ENCODE peak calls at places on chromosomes 7 and 10, in seven cellular contexts. Q is SK-N-SH, J is HepG2, D is HCT116, P is K562, K is GM12878, Y is H1. N is an unnamed sample.

GRCh38 chr10:2150315-2150714 is 413.0 kb upstream of the ADARB2 start:
- DNase-seq in Q (no peak), J (no peak), D (no peak), P (no peak), K (no peak), Y (no peak), N (no peak)

GRCh38 chr10:93412801-93413200 is 69.3 kb downstream of the MYOF start:
- DNase-seq in Q (no peak), J (no peak), D (no peak), P (no peak), K (no peak), Y (no peak), N (no peak)

GRCh38 chr7:74219416-74219815 is 9.6 kb downstream of the LAT2 start:
- DNase-seq in Q (no peak), J (no peak), D (no peak), P (no peak), K (no peak), Y (no peak), N (no peak)

GRCh38 chr7:22712999-22713398 is 14.0 kb upstream of the IL6 start:
- DNase-seq in Q (no peak), J (no peak), D (no peak), P (no peak), K (no peak), Y (no peak), N (no peak)

GRCh38 chr10:62380002-62380401 is 5.8 kb downstream of the ZNF365 start:
- DNase-seq in Q (no peak), J (peak; percentile 10), D (peak; percentile 60), P (no peak), K (no peak), Y (no peak), N (peak; percentile 50)

GRCh38 chr7:32892521-32893224 is 1.1 kb upstream of the KBTBD2 start:
- DNase-seq in Q (peak; percentile 51), J (no peak), D (peak; percentile 4), P (peak; percentile 46), K (no peak), Y (no peak), N (peak; percentile 46)

GRCh38 chr7:80273327-80273726 is 138.7 kb downstream of the GNAI1 start:
- DNase-seq in Q (no peak), J (no peak), D (no peak), P (no peak), K (no peak), Y (no peak), N (no peak)

GRCh38 chr7:79820387-79820786 is 314.2 kb upstream of the GNAI1 start:
- DNase-seq in Q (peak; percentile 52), J (no peak), D (no peak), P (no peak), K (no peak), Y (no peak), N (peak; percentile 43)

GRCh38 chr7:136133491-136133990 is 156.4 kb upstream of the MTPN start:
- DNase-seq in Q (no peak), J (no peak), D (no peak), P (no peak), K (no peak), Y (no peak), N (no peak)

GRCh38 chr10:110569736-110570135 is 2.2 kb downstream of the SMC3 start:
- DNase-seq in Q (no peak), J (peak; percentile 89), D (no peak), P (no peak), K (no peak), Y (no peak), N (no peak)

GRCh38 chr10:12684784-12685183 is 316.7 kb downstream of the CCDC3 start:
- DNase-seq in Q (no peak), J (no peak), D (no peak), P (no peak), K (no peak), Y (no peak), N (no peak)

GRCh38 chr10:71726673-71727428 is 7.3 kb upstream of the C10orf105 start:
- DNase-seq in Q (no peak), J (no peak), D (no peak), P (no peak), K (peak; percentile 69), Y (no peak), N (no peak)

GRCh38 chr7:157928808-157929425 is 592.1 kb downstream of the DNAJB6 start:
- DNase-seq in Q (no peak), J (no peak), D (no peak), P (no peak), K (no peak), Y (no peak), N (no peak)

GRCh38 chr10:23914641-23915040 is 294.3 kb upstream of the KIAA1217 start:
- DNase-seq in Q (no peak), J (no peak), D (no peak), P (no peak), K (no peak), Y (no peak), N (no peak)

GRCh38 chr10:3067045-3067858 is at the start of gene PFKP:
- DNase-seq in Q (peak; percentile 89), J (no peak), D (no peak), P (peak; percentile 79), K (no peak), Y (peak; percentile 74), N (peak; percentile 42)

DNA sequence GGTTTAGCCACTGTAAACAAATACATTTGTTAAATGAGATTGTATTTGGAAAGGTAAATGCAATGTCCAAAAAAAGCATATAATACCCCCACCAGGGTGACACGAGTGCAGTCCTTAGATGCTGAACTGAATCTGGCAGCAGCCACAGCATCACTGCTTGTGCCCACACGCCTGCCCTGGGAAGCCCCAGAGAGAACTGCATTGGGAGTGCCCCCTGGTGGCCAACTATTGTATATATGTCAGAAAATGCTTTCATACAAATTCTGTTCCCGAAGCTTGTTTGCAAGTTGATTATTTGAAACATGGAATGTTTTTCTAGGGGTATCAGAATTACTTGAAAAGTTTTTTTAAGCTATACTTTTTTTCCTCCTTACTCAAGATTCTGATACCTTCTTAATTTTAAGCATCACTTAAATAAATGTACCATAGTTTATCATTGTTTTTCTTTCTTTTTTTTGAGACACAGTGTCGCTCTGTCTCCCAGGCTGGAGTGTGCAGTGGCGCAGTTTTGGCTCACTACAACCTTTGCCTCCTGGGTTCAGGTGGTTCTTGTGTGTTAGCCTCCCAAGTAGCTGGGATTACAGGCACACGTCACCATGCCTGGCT is 50.1 kb downstream of the LANCL2 start:
- DNase-seq in Q (peak; percentile 88), J (peak; percentile 62), D (peak; percentile 43), P (peak; percentile 69), K (peak; percentile 25), Y (peak; percentile 91), N (peak; percentile 89)
- TF ChIP-seq JUND in Q (no peak), J (no peak), D (no peak), P (no peak), K (no peak), Y (no peak), N (no peak)

DNA sequence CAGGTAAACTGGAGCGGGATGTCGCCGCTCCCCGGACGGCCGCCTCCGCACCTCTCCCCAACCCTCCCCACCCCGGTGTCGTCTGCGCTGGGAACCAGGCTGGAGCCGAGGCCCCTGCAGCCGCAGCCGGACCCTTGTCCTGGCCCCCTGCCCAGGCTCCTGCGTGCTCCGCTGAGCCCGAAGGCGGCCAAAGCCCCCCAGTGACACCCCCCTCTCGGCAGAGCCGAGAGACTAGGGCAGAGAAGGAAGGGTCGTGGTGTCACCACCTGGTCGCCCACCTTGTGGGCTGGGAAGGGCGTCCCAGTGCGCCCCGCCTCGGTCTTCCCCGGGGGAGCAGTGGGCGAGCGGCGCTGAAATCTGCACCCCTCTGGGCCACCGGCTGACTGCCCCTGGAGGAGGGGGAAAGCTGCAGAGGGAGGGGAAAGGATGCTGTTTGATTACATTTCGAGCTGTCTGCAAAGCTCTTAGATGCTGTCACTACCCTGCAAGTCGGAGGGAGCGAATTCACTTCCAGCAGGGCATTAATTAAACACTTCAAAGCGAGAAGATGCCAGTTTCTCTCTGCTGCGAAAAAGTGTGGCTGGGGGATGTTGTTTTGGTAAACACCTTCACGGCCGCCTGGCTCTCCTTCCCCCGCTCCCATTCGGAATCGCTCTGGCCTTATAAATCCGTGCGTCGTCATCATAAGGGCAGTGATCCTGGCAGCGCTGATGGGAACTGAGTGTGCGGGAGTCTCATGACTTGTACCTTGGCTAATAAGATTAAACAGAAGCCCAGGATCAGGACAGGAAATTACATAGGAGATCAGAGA is 622 bp downstream of the DYNC1I1 start:
- DNase-seq in Q (no peak), J (no peak), D (no peak), P (no peak), K (no peak), Y (peak; percentile 69), N (no peak)
- TF ChIP-seq JUND in Q (no peak), J (no peak), D (no peak), P (no peak), K (no peak), Y (no peak), N (no peak)

GRCh38 chr10:32190890-32191491 is 134.8 kb upstream of the KIF5B start:
- DNase-seq in Q (no peak), J (peak; percentile 25), D (peak; percentile 19), P (no peak), K (no peak), Y (no peak), N (no peak)
- TF ChIP-seq JUND in Q (no peak), J (no peak), D (no peak), P (no peak), K (no peak), Y (no peak), N (no peak)

DNA sequence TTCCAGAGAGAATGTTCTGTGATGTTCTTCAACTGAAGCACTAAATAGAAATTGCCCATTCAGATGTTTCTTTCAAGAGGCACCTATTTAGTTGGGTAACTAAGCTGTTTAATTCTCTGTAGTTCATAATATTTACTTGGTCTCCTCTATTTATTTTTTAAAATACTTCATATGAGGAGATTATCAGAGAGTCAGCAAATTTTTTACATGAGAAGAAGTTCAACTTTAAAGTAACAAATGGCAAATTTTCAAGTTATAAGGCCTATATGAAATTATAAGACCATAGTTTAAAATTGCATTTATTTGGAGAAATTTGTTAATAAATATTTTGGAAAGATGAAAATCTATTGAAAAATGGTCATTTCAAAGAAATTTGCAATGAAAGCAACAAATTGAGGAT is 279.0 kb downstream of the NEBL start:
- DNase-seq in Q (no peak), J (no peak), D (no peak), P (no peak), K (no peak), Y (no peak), N (no peak)
- TF ChIP-seq JUND in Q (no peak), J (no peak), D (no peak), P (no peak), K (no peak), Y (no peak), N (no peak)

GRCh38 chr7:17298840-17299476 is 506 bp downstream of the AHR start:
- DNase-seq in Q (peak; percentile 35), J (no peak), D (no peak), P (no peak), K (no peak), Y (peak; percentile 78), N (peak; percentile 31)

GRCh38 chr7:17298102-17298839 is at the start of gene AHR:
- DNase-seq in Q (peak; percentile 71), J (peak; percentile 86), D (peak; percentile 88), P (peak; percentile 6), K (peak; percentile 62), Y (peak; percentile 75), N (peak; percentile 97)

GRCh38 chr7:17300012-17300411 is 1.6 kb downstream of the AHR start:
- DNase-seq in Q (no peak), J (no peak), D (no peak), P (no peak), K (no peak), Y (no peak), N (no peak)

GRCh38 chr7:17301491-17302101 is 3.1 kb downstream of the AHR start:
- DNase-seq in Q (no peak), J (no peak), D (no peak), P (peak; percentile 5), K (no peak), Y (no peak), N (no peak)

GRCh38 chr7:17299477-17299991 is 1.1 kb downstream of the AHR start:
- DNase-seq in Q (no peak), J (no peak), D (no peak), P (no peak), K (no peak), Y (no peak), N (peak; percentile 9)
- TF ChIP-seq JUND in Q (no peak), J (no peak), D (peak; percentile 13), P (no peak), K (no peak), Y (no peak), N (no peak)